ENCODE peak calls at places on chromosomes 5 and 9, in four cellular contexts. P is heart right ventricle, J is body of pancreas, T is IMR-90. A is an unnamed sample. For H3K27me3, the result is how much of the 10 kb centered on the place peaks cover.

GRCh38 chr5:31502506-31502905 is 29.4 kb downstream of the DROSHA start:
- DNase-seq in T (peak), J (no peak), P (no peak), A (no peak)

GRCh38 chr9:136225748-136226679 is 19.6 kb downstream of the QSOX2 start:
- DNase-seq in T (peak), P (peak), J (peak), A (no peak)

GRCh38 chr9:126112135-126112720 is 214.4 kb upstream of the MVB12B start:
- DNase-seq in P (no peak), T (no peak), J (no peak), A (no peak)

GRCh38 chr9:97397220-97397619 is 14.7 kb upstream of the TDRD7 start:
- DNase-seq in P (no peak), T (no peak), J (no peak), A (no peak)

GRCh38 chr5:38536968-38537367 is 19.5 kb downstream of the LIFR start:
- DNase-seq in P (no peak), J (no peak), T (no peak), A (no peak)

GRCh38 chr5:82489668-82490067 is 211.5 kb upstream of the RPS23 start:
- DNase-seq in T (no peak), J (no peak), P (no peak), A (no peak)

GRCh38 chr9:87834357-87834756 is 48.3 kb upstream of the SPATA31E1 start:
- DNase-seq in J (no peak), T (no peak), P (no peak), A (no peak)

GRCh38 chr5:126865299-126865698 is 88.4 kb downstream of the LMNB1 start:
- DNase-seq in T (peak), P (no peak), J (no peak), A (no peak)

GRCh38 chr9:115923903-115924668 is 229.5 kb upstream of the PAPPA start:
- DNase-seq in J (peak), P (no peak), T (peak), A (no peak)

GRCh38 chr5:50967388-50968039 is 301.1 kb downstream of the PARP8 start:
- DNase-seq in P (no peak), J (peak), T (no peak), A (no peak)

GRCh38 chr5:132688536-132689409 is 15.0 kb downstream of the IL4 start:
- DNase-seq in T (peak), P (no peak), J (no peak), A (no peak)

GRCh38 chr5:134784241-134784920 is 25.8 kb downstream of the DDX46 start:
- DNase-seq in T (peak), P (no peak), J (no peak), A (no peak)

GRCh38 chr5:75130818-75131349 is 78.5 kb upstream of the GCNT4 start:
- DNase-seq in P (no peak), J (no peak), T (no peak), A (no peak)

GRCh38 chr9:20726144-20726543 is 42.1 kb downstream of the FOCAD start:
- DNase-seq in T (no peak), P (no peak), J (no peak), A (no peak)

GRCh38 chr9:93471135-93471534 is 17.8 kb upstream of the FAM120AOS start:
- DNase-seq in T (no peak), P (no peak), J (no peak), A (no peak)

GRCh38 chr9:136052433-136052880 is 42.6 kb downstream of the NACC2 start:
- DNase-seq in T (no peak), J (peak), P (no peak), A (peak)

GRCh38 chr5:5039918-5040317 is 100.2 kb upstream of the ADAMTS16 start:
- DNase-seq in T (no peak), P (no peak), J (no peak), A (no peak)

GRCh38 chr9:134590240-134591081 is 51.1 kb upstream of the COL5A1 start:
- DNase-seq in T (no peak), J (no peak), P (no peak), A (no peak)

GRCh38 chr5:173884402-173885053 is 3.6 kb upstream of the CPEB4 start:
- DNase-seq in T (no peak), J (no peak), P (no peak), A (no peak)

GRCh38 chr5:66143473-66144073 is 527 bp upstream of the SREK1 start:
- DNase-seq in J (no peak), T (no peak), P (no peak), A (no peak)
- H3K4me3 ChIP-seq in J (peak), T (peak), P (peak), A (peak)

DNA sequence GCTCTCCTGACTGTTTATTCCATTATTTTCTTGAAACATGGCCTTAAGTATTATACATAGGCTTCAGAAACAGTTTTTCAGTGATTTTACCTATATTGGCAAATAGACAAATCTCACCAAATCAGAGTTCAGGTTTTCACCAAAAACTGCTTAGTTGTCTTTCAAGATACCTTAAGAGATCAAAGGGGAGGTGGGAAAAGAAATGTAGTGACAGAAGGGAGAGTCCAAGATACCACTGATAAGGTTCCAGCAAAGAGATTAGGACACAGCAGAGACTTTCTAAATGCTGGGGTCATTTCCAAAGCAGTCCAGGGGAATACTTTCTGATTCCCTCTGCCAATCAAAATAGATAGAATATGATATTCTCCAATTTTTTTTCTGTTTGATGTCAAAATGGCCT is 73.7 kb upstream of the IQGAP2 start:
- DNase-seq in P (no peak), T (no peak), J (no peak), A (no peak)
- H3K27me3 ChIP-seq in P (under half), T (under half), J (under half), A (under half)

GRCh38 chr5:6598351-6598900 is 34.4 kb downstream of the NSUN2 start:
- DNase-seq in J (no peak), T (peak), P (no peak), A (no peak)

GRCh38 chr5:6596388-6596787 is 36.5 kb downstream of the NSUN2 start:
- DNase-seq in J (no peak), P (no peak), T (no peak), A (no peak)

GRCh38 chr5:6595405-6595804 is 37.4 kb downstream of the NSUN2 start:
- DNase-seq in J (no peak), P (no peak), T (no peak), A (no peak)

GRCh38 chr5:6599739-6600138 is 33.1 kb downstream of the NSUN2 start:
- DNase-seq in J (no peak), P (no peak), T (no peak), A (no peak)

DNA sequence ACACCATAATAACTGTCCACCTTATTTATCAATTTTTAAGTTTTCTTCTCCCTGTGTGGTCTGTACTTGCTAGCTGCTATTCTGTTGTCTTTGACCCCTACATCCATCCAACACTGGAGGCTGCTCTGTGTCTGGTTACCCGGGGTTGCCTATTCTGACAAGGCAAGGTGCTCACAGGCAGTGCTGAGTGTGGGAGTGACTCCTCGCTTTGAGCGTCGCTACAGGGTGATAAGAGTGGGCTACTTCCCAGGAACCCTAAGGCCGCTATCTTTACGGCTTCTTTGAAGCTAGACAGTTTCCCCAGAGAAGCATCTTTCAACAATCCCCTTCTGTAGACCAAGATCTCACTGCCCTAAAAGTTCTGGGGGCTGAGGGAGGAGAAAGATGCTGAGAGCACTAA is 35.3 kb downstream of the NSUN2 start:
- DNase-seq in J (no peak), P (no peak), T (no peak), A (no peak)
- H3K27ac ChIP-seq in J (no peak), P (peak), T (no peak), A (no peak)

GRCh38 chr9:29220852-29221251 is 1647.6 kb upstream of the C9orf72 start:
- DNase-seq in P (no peak), T (no peak), J (no peak), A (no peak)
- H3K4me3 ChIP-seq in P (no peak), T (no peak), J (no peak), A (no peak)

GRCh38 chr9:81620009-81620405 is 69.3 kb downstream of the TLE1 start:
- DNase-seq in T (no peak), J (no peak), P (no peak), A (no peak)
- H3K27me3 ChIP-seq in T (under half), J (under half), P (under half), A (under half)

DNA sequence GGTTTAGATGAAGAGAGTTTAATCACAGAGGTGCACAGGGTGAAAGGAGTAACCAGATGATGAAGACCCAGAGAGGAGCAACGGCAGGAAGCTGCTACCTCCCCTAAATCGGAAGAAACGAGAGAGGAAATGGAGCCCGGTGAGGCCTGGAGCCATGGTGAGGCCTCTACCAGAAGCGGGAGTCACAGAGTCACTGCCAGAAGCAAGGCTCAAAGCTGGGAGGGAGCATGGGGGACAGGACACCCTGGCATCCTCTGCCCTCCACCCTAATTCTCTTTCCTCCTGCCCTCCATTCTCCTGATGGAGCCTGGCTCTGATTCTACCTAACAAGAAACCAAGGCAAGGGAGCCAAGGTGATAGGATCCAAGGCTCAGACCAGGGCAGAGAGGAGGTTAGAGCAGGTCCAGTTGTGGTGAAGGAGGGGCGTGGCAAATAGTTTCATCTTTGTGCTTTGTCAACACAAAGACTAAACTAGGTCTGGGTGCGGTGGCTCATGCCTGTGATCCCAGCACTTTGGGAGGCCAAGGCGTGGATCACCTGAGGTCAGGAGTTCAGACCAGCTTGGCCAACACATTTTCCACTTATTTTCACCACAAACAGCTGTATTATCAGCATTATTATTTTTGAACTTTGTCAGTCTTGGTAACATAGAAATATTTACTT is 134.4 kb upstream of the RAI14 start:
- DNase-seq in T (no peak), J (no peak), P (no peak), A (no peak)
- H3K27ac ChIP-seq in T (no peak), J (no peak), P (no peak), A (peak)

DNA sequence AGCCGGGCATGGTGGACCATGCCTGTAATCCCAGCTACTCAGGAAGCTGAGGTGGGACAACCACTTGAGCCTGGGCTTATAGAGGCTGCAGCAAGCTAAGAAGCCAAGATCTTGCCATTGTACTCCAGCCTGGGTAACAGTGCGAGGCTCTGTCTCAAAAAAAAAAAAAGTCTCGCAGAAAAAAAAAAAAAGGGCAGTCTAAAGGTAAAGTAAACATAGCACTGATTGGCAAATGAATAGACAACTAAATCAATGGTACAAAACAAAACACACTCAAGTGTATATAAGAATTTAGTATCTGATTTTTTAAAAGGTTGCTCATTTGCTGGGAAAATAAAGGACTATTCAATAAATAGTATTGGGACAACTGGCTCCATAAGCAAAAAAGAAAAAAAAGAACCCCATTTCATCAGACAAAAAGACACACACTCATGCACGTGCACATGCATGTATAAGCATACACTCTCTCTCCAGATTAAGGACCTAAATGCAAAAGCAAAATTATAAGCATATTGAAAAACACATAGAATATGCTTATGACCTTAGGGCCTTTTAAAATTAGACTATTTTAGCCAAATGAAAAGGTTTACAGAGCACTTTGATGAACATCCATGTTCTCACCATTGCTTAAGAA is 5.7 kb downstream of the IL6ST start:
- DNase-seq in P (no peak), J (no peak), T (no peak), A (no peak)
- H3K4me3 ChIP-seq in P (no peak), J (no peak), T (no peak), A (no peak)

GRCh38 chr9:85501474-85501873 is 240.3 kb downstream of the AGTPBP1 start:
- DNase-seq in P (no peak), T (no peak), J (no peak), A (no peak)
- H3K27me3 ChIP-seq in P (under half), T (under half), J (under half), A (under half)

DNA sequence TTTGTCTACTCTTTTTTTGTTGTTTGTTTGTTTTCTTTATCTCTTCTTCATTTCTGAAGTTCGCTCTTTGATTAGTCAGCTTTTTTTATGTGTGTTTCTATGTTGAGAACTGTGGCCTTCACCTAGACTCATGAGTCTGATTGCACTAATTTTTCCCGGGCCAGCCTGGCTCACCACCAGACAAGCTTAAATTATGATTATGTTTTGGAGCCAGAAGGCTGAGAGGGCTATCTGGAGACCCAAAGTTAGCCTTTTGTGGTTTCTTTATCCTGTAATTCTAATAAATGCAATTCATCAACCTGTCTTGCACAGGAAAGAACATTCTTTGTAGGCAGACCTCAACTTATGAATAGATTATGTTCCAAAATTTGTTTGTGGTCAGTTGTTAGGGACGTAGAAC is 20.8 kb upstream of the ACTBL2 start:
- DNase-seq in P (no peak), J (no peak), T (no peak), A (no peak)
- H3K27ac ChIP-seq in P (no peak), J (peak), T (no peak), A (peak)

A was measured in aorta.